ENCODE peak calls at places on chromosomes 4 and X, in four cellular contexts. One of them, this sample, is unnamed.

GRCh38 chr4:141346144-141346543 is 125.4 kb downstream of the ZNF330 start:
- DNase-seq in HFF-Myc: peak
- DNase-seq in Peyer's patch: no peak
- DNase-seq in pancreas: no peak
- DNase-seq in this sample: peak

GRCh38 chrX:41351923-41352322 is 18.0 kb downstream of the DDX3X start:
- DNase-seq in HFF-Myc: no peak
- DNase-seq in Peyer's patch: no peak
- DNase-seq in pancreas: no peak
- DNase-seq in this sample: no peak

GRCh38 chr4:139027771-139028170 is 12.2 kb downstream of the NOCT start:
- DNase-seq in Peyer's patch: no peak
- DNase-seq in HFF-Myc: no peak
- DNase-seq in pancreas: no peak
- DNase-seq in this sample: no peak

GRCh38 chr4:38667005-38667771 is 3.2 kb downstream of the KLF3 start:
- DNase-seq in HFF-Myc: peak
- DNase-seq in Peyer's patch: peak
- DNase-seq in pancreas: no peak
- DNase-seq in this sample: peak

GRCh38 chr4:159269956-159270355 is 167.1 kb downstream of the RAPGEF2 start:
- DNase-seq in pancreas: no peak
- DNase-seq in HFF-Myc: no peak
- DNase-seq in Peyer's patch: no peak
- DNase-seq in this sample: no peak

GRCh38 chrX:136130931-136131843 is 16.1 kb upstream of the FHL1 start:
- DNase-seq in HFF-Myc: peak
- DNase-seq in pancreas: no peak
- DNase-seq in Peyer's patch: no peak
- DNase-seq in this sample: no peak

GRCh38 chr4:135508006-135508714 is 1306.6 kb upstream of the PABPC4L start:
- DNase-seq in pancreas: no peak
- DNase-seq in Peyer's patch: no peak
- DNase-seq in HFF-Myc: peak
- DNase-seq in this sample: no peak

GRCh38 chrX:106959897-106960296 is 39.7 kb downstream of the CLDN2 start:
- DNase-seq in pancreas: no peak
- DNase-seq in HFF-Myc: no peak
- DNase-seq in Peyer's patch: no peak
- DNase-seq in this sample: no peak

GRCh38 chr4:39642885-39643550 is 4.4 kb upstream of the SMIM14 start:
- DNase-seq in HFF-Myc: no peak
- DNase-seq in pancreas: no peak
- DNase-seq in Peyer's patch: no peak
- DNase-seq in this sample: peak

GRCh38 chrX:69361286-69361926 is 142.7 kb upstream of the NALF2 start:
- DNase-seq in pancreas: no peak
- DNase-seq in Peyer's patch: no peak
- DNase-seq in HFF-Myc: no peak
- DNase-seq in this sample: no peak

GRCh38 chr4:113998026-113998425 is 18.6 kb upstream of the ARSJ start:
- DNase-seq in Peyer's patch: no peak
- DNase-seq in HFF-Myc: no peak
- DNase-seq in pancreas: no peak
- DNase-seq in this sample: no peak

GRCh38 chrX:135112096-135112729 is 8.1 kb downstream of the ETDB start:
- DNase-seq in pancreas: peak
- DNase-seq in HFF-Myc: no peak
- DNase-seq in Peyer's patch: no peak
- DNase-seq in this sample: no peak

GRCh38 chrX:26651755-26652154 is 435.8 kb downstream of the MAGEB5 start:
- DNase-seq in HFF-Myc: no peak
- DNase-seq in pancreas: no peak
- DNase-seq in Peyer's patch: no peak
- DNase-seq in this sample: no peak

GRCh38 chrX:7254144-7254543 is 106.2 kb upstream of the PUDP start:
- DNase-seq in Peyer's patch: no peak
- DNase-seq in pancreas: no peak
- DNase-seq in HFF-Myc: no peak
- DNase-seq in this sample: no peak

GRCh38 chr4:1204286-1204827 is 32.0 kb upstream of the SPON2 start:
- DNase-seq in Peyer's patch: peak
- DNase-seq in HFF-Myc: no peak
- DNase-seq in pancreas: peak
- DNase-seq in this sample: no peak

GRCh38 chr4:1202526-1203378 is 30.4 kb upstream of the SPON2 start:
- DNase-seq in pancreas: peak
- DNase-seq in HFF-Myc: no peak
- DNase-seq in Peyer's patch: peak
- DNase-seq in this sample: no peak

GRCh38 chr4:1200425-1201035 is 28.1 kb upstream of the SPON2 start:
- DNase-seq in pancreas: peak
- DNase-seq in Peyer's patch: peak
- DNase-seq in HFF-Myc: peak
- DNase-seq in this sample: peak

GRCh38 chr4:1199556-1200331 is 27.4 kb upstream of the SPON2 start:
- DNase-seq in HFF-Myc: no peak
- DNase-seq in pancreas: peak
- DNase-seq in Peyer's patch: peak
- DNase-seq in this sample: no peak

DNA sequence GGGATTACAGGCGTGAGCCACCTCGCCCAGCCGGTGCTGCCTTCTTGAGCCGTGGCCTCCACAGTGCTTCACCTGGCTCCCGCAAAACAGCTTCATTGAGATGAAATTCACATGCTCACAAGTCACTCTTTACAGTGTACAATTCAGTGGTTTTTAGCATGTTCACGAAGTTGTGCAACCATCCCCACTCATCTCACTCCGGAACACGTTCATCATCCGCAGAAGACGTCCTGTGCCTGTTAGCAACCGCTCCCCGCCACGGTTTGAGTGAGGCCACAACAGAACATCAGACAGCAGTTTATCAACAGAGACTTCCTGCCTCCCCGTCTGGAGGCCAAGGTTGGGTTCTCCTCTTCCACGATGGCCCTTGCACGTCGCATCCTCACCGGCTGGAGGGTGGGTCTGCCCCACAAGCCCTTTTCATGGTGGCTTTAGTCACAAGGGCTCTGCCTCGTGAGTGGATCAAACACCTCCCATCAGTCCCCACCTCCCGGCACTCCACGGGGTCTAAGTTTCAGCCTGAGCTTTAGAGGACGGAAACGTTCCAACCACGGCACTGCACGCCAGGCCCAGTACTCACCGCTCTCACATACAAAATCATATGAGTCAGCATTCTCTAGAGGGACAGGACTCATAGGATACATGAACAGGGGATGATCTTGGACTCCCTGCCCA is 29.6 kb upstream of the SPON2 start:
- DNase-seq in pancreas: peak
- DNase-seq in Peyer's patch: peak
- DNase-seq in HFF-Myc: no peak
- DNase-seq in this sample: peak
- H3K4me3 ChIP-seq in pancreas: no peak
- H3K4me3 ChIP-seq in Peyer's patch: peak
- H3K4me3 ChIP-seq in HFF-Myc: no peak
- H3K4me3 ChIP-seq in this sample: no peak

DNA sequence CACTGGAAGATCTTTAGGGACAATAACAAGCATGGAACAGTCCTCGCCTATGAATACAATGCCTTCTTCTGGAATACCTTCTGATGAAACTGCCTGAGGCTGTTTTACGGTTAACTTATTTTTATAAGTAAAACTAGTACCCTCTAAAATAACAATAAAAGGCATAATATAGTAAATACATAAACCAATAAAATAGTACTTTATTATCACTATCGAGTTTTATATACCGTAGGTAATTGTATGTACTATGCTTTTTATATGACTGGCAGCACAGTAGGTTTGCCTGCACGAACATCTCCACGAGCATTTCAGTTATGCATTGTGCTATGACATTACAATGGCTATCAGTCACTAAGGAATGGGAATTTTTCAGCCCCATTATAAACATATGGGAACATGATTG is 8.0 kb downstream of the GUCY1A1 start:
- DNase-seq in HFF-Myc: no peak
- DNase-seq in pancreas: no peak
- DNase-seq in Peyer's patch: no peak
- DNase-seq in this sample: no peak
- H3K4me3 ChIP-seq in HFF-Myc: no peak
- H3K4me3 ChIP-seq in pancreas: no peak
- H3K4me3 ChIP-seq in Peyer's patch: no peak
- H3K4me3 ChIP-seq in this sample: no peak

GRCh38 chr4:151429957-151430548 is 21.1 kb downstream of the FHIP1A start:
- DNase-seq in HFF-Myc: no peak
- DNase-seq in Peyer's patch: no peak
- DNase-seq in pancreas: no peak
- DNase-seq in this sample: no peak

GRCh38 chr4:151428346-151428745 is 19.4 kb downstream of the FHIP1A start:
- DNase-seq in pancreas: no peak
- DNase-seq in HFF-Myc: no peak
- DNase-seq in Peyer's patch: no peak
- DNase-seq in this sample: no peak

GRCh38 chr4:151432654-151433053 is 23.7 kb downstream of the FHIP1A start:
- DNase-seq in Peyer's patch: no peak
- DNase-seq in HFF-Myc: no peak
- DNase-seq in pancreas: no peak
- DNase-seq in this sample: no peak

GRCh38 chr4:151431728-151432127 is 22.8 kb downstream of the FHIP1A start:
- DNase-seq in pancreas: no peak
- DNase-seq in Peyer's patch: no peak
- DNase-seq in HFF-Myc: no peak
- DNase-seq in this sample: no peak

GRCh38 chr4:151430737-151431457 is 21.9 kb downstream of the FHIP1A start:
- DNase-seq in HFF-Myc: no peak
- DNase-seq in pancreas: no peak
- DNase-seq in Peyer's patch: no peak
- DNase-seq in this sample: no peak
- H3K4me3 ChIP-seq in HFF-Myc: no peak
- H3K4me3 ChIP-seq in pancreas: no peak
- H3K4me3 ChIP-seq in Peyer's patch: no peak
- H3K4me3 ChIP-seq in this sample: no peak

DNA sequence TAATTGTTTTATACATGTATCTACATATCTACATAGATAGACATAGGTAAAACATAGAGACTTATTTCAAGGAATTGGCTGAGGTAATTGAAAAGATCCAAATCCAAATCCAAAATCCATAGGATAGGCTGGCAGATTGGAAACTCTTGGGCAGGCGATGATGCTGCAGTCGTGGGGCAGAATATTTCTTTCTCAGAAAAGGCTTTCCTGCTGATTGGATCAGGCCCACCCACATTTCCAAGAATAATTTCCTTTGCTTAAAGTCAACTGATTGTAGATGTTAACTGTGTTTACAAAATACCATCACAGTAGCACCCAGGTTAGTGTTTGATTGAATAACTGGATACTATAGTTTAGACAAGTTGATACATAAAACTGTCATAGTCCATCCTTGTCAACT is 27.2 kb downstream of the STIM2 start:
- DNase-seq in pancreas: no peak
- DNase-seq in HFF-Myc: no peak
- DNase-seq in Peyer's patch: no peak
- DNase-seq in this sample: no peak
- H3K4me3 ChIP-seq in pancreas: no peak
- H3K4me3 ChIP-seq in HFF-Myc: no peak
- H3K4me3 ChIP-seq in Peyer's patch: no peak
- H3K4me3 ChIP-seq in this sample: no peak

GRCh38 chr4:108173599-108174057 is 4.9 kb upstream of the LEF1 start:
- DNase-seq in HFF-Myc: no peak
- DNase-seq in pancreas: no peak
- DNase-seq in Peyer's patch: no peak
- DNase-seq in this sample: no peak

GRCh38 chr4:108171541-108172230 is 3.0 kb upstream of the LEF1 start:
- DNase-seq in pancreas: peak
- DNase-seq in Peyer's patch: no peak
- DNase-seq in HFF-Myc: no peak
- DNase-seq in this sample: peak

GRCh38 chr4:108170729-108171540 is 2.2 kb upstream of the LEF1 start:
- DNase-seq in pancreas: no peak
- DNase-seq in HFF-Myc: no peak
- DNase-seq in Peyer's patch: no peak
- DNase-seq in this sample: no peak

GRCh38 chr4:108172780-108173598 is 4.3 kb upstream of the LEF1 start:
- DNase-seq in HFF-Myc: peak
- DNase-seq in Peyer's patch: no peak
- DNase-seq in pancreas: peak
- DNase-seq in this sample: peak

GRCh38 chr4:108172231-108172779 is 3.6 kb upstream of the LEF1 start:
- DNase-seq in HFF-Myc: no peak
- DNase-seq in pancreas: no peak
- DNase-seq in Peyer's patch: no peak
- DNase-seq in this sample: peak
- H3K4me3 ChIP-seq in HFF-Myc: peak
- H3K4me3 ChIP-seq in pancreas: peak
- H3K4me3 ChIP-seq in Peyer's patch: peak
- H3K4me3 ChIP-seq in this sample: peak